ENCODE peak calls at places on chromosome 18, in eight cellular contexts. T, E, W, K, C, Q, O and B are unnamed samples.
A peak's percentile ranks its signal among the peaks of the same experiment; 100 is the strongest.

GRCh38 chr18:34808389-34808788 is 98.3 kb downstream of the DTNA start:
- DNase-seq in W (no peak), E (no peak), T (no peak), C (no peak), K (no peak), O (no peak), Q (no peak), B (no peak)

GRCh38 chr18:69717586-69717985 is 230.1 kb downstream of the CD226 start:
- DNase-seq in W (no peak), K (no peak), Q (no peak), C (no peak), E (no peak), T (no peak), O (no peak), B (no peak)

GRCh38 chr18:78939105-78939504 is 40.5 kb upstream of the SALL3 start:
- DNase-seq in W (no peak), C (no peak), O (no peak), K (no peak), T (no peak), E (no peak), Q (no peak), B (no peak)

GRCh38 chr18:8455661-8456614 is 153.3 kb upstream of the RAB12 start:
- DNase-seq in K (no peak), E (no peak), T (no peak), W (no peak), Q (no peak), C (no peak), O (no peak), B (peak; percentile 38)

GRCh38 chr18:1412660-1413659 is 508.3 kb downstream of the ADCYAP1 start:
- DNase-seq in O (no peak), E (no peak), T (no peak), W (no peak), K (no peak), C (no peak), Q (no peak), B (no peak)

GRCh38 chr18:23311346-23312103 is 141.6 kb upstream of the RIOK3 start:
- DNase-seq in K (peak; percentile 28), O (no peak), T (no peak), E (peak; percentile 36), C (no peak), W (no peak), Q (no peak), B (no peak)

GRCh38 chr18:48913201-48913600 is 37.6 kb downstream of the SMAD7 start:
- DNase-seq in Q (no peak), C (no peak), E (no peak), T (no peak), O (no peak), W (peak; percentile 51), K (no peak), B (no peak)

GRCh38 chr18:8685141-8685913 is 20.0 kb upstream of the MTCL1 start:
- DNase-seq in E (no peak), O (no peak), K (peak; percentile 16), C (no peak), T (no peak), Q (no peak), W (no peak), B (no peak)

GRCh38 chr18:48868468-48869466 is 82.0 kb downstream of the SMAD7 start:
- DNase-seq in T (no peak), Q (no peak), E (no peak), C (no peak), K (peak; percentile 64), O (peak; percentile 19), W (peak; percentile 37), B (no peak)

GRCh38 chr18:59691996-59692395 is 5.2 kb downstream of the CCBE1 start:
- DNase-seq in O (no peak), K (no peak), Q (no peak), C (no peak), T (no peak), W (no peak), E (no peak), B (no peak)

GRCh38 chr18:57433492-57434176 is 1.5 kb upstream of the ONECUT2 start:
- DNase-seq in E (no peak), W (no peak), O (no peak), T (no peak), C (no peak), Q (no peak), K (no peak), B (no peak)

GRCh38 chr18:32368170-32368569 is 102.5 kb downstream of the GAREM1 start:
- DNase-seq in T (no peak), O (no peak), K (no peak), C (no peak), W (no peak), Q (no peak), E (no peak), B (no peak)

DNA sequence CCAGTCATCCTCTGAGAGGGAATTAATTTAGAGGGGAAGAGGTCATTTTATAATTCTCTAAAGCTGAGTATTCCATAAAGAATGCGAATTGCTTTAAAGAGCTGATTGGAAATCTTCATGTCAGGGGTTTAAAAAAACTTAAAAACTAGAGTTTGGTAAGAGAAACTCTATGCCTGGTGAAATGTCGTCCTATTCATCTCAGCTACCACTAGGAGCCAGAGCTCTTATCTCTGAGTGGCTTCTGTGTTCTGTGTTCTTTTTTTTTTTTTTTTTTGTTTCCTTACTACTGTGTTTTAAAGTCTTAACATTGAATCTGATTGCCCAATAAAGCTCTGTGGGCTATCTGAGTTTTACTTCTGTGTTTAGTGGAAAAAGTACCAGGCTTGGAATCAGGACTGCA is 494.9 kb downstream of the RIT2 start:
- DNase-seq in C (no peak), O (no peak), W (no peak), Q (no peak), E (no peak), T (no peak), K (no peak), B (no peak)
- TF ChIP-seq EP300 in C (no peak), O (no peak), W (no peak), Q (no peak), E (no peak), T (no peak), K (no peak), B (no peak)

GRCh38 chr18:6557052-6557451 is 142.3 kb upstream of the L3MBTL4 start:
- DNase-seq in T (no peak), O (no peak), E (no peak), W (no peak), K (no peak), C (no peak), Q (no peak), B (no peak)

GRCh38 chr18:6561029-6561861 is 146.5 kb upstream of the L3MBTL4 start:
- DNase-seq in C (no peak), K (peak; percentile 88), O (peak; percentile 39), E (peak; percentile 19), W (peak; percentile 39), T (no peak), Q (peak; percentile 75), B (peak; percentile 64)

GRCh38 chr18:6558770-6559169 is 144.1 kb upstream of the L3MBTL4 start:
- DNase-seq in O (no peak), K (no peak), E (no peak), T (no peak), C (no peak), W (no peak), Q (no peak), B (no peak)

GRCh38 chr18:6561893-6562292 is 147.2 kb upstream of the L3MBTL4 start:
- DNase-seq in Q (no peak), C (no peak), K (peak; percentile 26), E (no peak), O (no peak), T (no peak), W (no peak), B (no peak)

GRCh38 chr18:6557470-6558245 is 142.9 kb upstream of the L3MBTL4 start:
- DNase-seq in W (no peak), K (no peak), T (no peak), Q (no peak), E (peak; percentile 29), O (no peak), C (no peak), B (peak; percentile 70)
- H3K27ac ChIP-seq in W (no peak overlapping the region), K (peak overlapping the region; percentile 40), T (no peak overlapping the region), Q (no peak overlapping the region), E (no peak overlapping the region), O (no peak overlapping the region), C (no peak overlapping the region), B (no peak overlapping the region)

GRCh38 chr18:75410611-75411010 is 16.9 kb downstream of the SMIM21 start:
- DNase-seq in T (no peak), C (no peak), O (no peak), K (no peak), E (no peak), W (no peak), Q (no peak), B (no peak)
- TF ChIP-seq EP300 in T (no peak), C (no peak), O (no peak), K (no peak), E (no peak), W (no peak), Q (no peak), B (no peak)

DNA sequence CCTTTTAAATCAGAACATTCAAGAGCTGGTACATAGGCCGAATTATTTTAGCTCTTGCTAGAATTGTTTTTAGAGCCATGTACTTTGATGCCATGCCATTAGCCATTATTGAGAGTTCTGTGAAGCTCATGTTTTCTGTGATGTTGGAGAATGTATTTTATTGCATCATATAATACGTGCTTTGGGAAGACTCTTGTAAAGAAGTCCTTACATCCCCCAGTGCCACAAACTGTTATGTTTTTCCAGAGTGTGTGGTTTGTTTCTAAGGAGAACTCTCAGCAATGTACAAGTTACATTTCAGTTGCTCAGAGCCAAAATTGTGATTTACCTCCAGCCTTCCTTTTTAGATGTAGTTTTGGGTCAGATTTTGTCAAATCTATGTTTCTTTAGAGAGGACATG is 148.6 kb downstream of the HAUS1 start:
- DNase-seq in K (no peak), W (no peak), Q (no peak), E (no peak), O (no peak), C (no peak), T (no peak), B (no peak)
- H3K27ac ChIP-seq in K (no peak overlapping the region), W (no peak overlapping the region), Q (no peak overlapping the region), E (no peak overlapping the region), O (no peak overlapping the region), C (no peak overlapping the region), T (no peak overlapping the region), B (no peak overlapping the region)

GRCh38 chr18:11739893-11740292 is 50.8 kb downstream of the GNAL start:
- DNase-seq in Q (no peak), W (no peak), C (no peak), O (no peak), T (no peak), E (no peak), K (no peak), B (no peak)
- TF ChIP-seq EP300 in Q (no peak), W (no peak), C (no peak), O (no peak), T (no peak), E (no peak), K (no peak), B (no peak)